ENCODE peak calls at places on chromosomes 7 and 10, in ten cellular contexts. G is ovary, O is substantia nigra, D is fibroblast of the aortic adventitia, K is HepG2, V is coronary artery, J is LHCN-M2, P is EH, N is GM23248, R is NCI-H524. M is an unnamed sample.

GRCh38 chr7:2787251-2787968 is 56.7 kb downstream of the GNA12 start:
- DNase-seq in P (peak; percentile 75), N (no peak), K (no peak), V (no peak), R (no peak), G (no peak), J (no peak), D (no peak), O (no peak), M (no peak)

GRCh38 chr10:21292763-21293517 is 232.5 kb downstream of the SKIDA1 start:
- DNase-seq in K (peak; percentile 84), D (peak; percentile 99), P (peak; percentile 98), G (peak; percentile 69), V (peak; percentile 85), N (peak; percentile 97), J (peak; percentile 96), R (no peak), O (no peak), M (no peak)

GRCh38 chr7:100353685-100354330 is 4.1 kb upstream of the PILRB start:
- DNase-seq in J (no peak), K (no peak), N (no peak), G (no peak), P (no peak), R (no peak), O (no peak), V (peak; percentile 69), D (no peak), M (no peak)

GRCh38 chr7:151178236-151178635 is 8.8 kb downstream of the ASB10 start:
- DNase-seq in D (no peak), G (no peak), K (no peak), O (no peak), V (no peak), R (no peak), P (no peak), N (no peak), J (no peak), M (no peak)

GRCh38 chr10:18340496-18341051 is 200.3 kb downstream of the CACNB2 start:
- DNase-seq in O (no peak), P (no peak), J (no peak), K (no peak), D (peak; percentile 47), R (no peak), V (no peak), N (peak; percentile 46), G (no peak), M (no peak)

GRCh38 chr7:38321515-38321944 is 48.1 kb upstream of the TARP start:
- DNase-seq in R (no peak), O (no peak), J (peak; percentile 55), K (no peak), D (peak; percentile 92), P (peak; percentile 90), N (peak; percentile 96), G (no peak), V (no peak), M (no peak)

GRCh38 chr7:130334274-130334673 is 10.3 kb upstream of the CPA5 start:
- DNase-seq in R (no peak), V (no peak), G (no peak), N (peak; percentile 34), K (no peak), D (peak; percentile 55), J (no peak), O (no peak), P (no peak), M (no peak)

GRCh38 chr7:80392229-80393169 is 119.4 kb downstream of the GNAT3 start:
- DNase-seq in R (no peak), O (no peak), D (peak; percentile 72), N (peak; percentile 58), P (peak; percentile 55), K (peak; percentile 17), V (no peak), J (peak; percentile 67), G (no peak), M (peak; percentile 2)

GRCh38 chr10:18689498-18689897 is 30.3 kb downstream of the ARL5B start:
- DNase-seq in G (no peak), J (peak; percentile 37), P (peak; percentile 38), N (peak; percentile 65), O (no peak), K (peak; percentile 24), V (no peak), R (no peak), D (peak; percentile 74), M (no peak)

GRCh38 chr7:33061282-33061928 is 1.2 kb downstream of the NT5C3A start:
- DNase-seq in K (no peak), P (no peak), O (no peak), V (no peak), J (no peak), G (no peak), N (peak; percentile 29), D (no peak), R (no peak), M (no peak)

GRCh38 chr10:84397735-84398144 is 69.4 kb downstream of the CCSER2 start:
- DNase-seq in O (no peak), J (no peak), G (no peak), N (no peak), D (no peak), K (no peak), P (no peak), R (no peak), V (no peak), M (no peak)

GRCh38 chr10:49076741-49077521 is 38.4 kb downstream of the VSTM4 start:
- DNase-seq in V (no peak), P (no peak), K (no peak), J (no peak), R (no peak), D (no peak), N (no peak), O (no peak), G (no peak), M (peak; percentile 41)

GRCh38 chr7:159136846-159137245 is 7.8 kb downstream of the VIPR2 start:
- DNase-seq in O (no peak), P (no peak), R (no peak), N (no peak), K (no peak), V (peak; percentile 46), J (no peak), D (no peak), G (no peak), M (no peak)

GRCh38 chr7:31735991-31736982 is 49.3 kb downstream of the PPP1R17 start:
- DNase-seq in K (peak; percentile 52), N (peak; percentile 73), G (peak; percentile 43), O (peak; percentile 5), D (peak; percentile 70), V (no peak), J (peak; percentile 53), R (peak; percentile 50), P (peak; percentile 74), M (peak; percentile 20)

GRCh38 chr10:110007171-110007700 is 548 bp upstream of the ADD3 start:
- DNase-seq in P (no peak), N (peak; percentile 89), K (no peak), R (no peak), G (no peak), D (no peak), O (peak; percentile 65), J (peak; percentile 57), V (no peak), M (no peak)

GRCh38 chr7:57308631-57309408 is 141.2 kb upstream of the ZNF716 start:
- DNase-seq in K (no peak), O (no peak), V (no peak), D (no peak), J (no peak), P (no peak), R (no peak), N (no peak), G (no peak), M (no peak)

GRCh38 chr10:44427479-44427878 is 42.6 kb upstream of the CXCL12 start:
- DNase-seq in N (no peak), V (no peak), G (no peak), D (no peak), R (no peak), O (no peak), K (no peak), P (no peak), J (no peak), M (no peak)

GRCh38 chr7:55975944-55976633 is 11.7 kb downstream of the NIPSNAP2 start:
- DNase-seq in N (no peak), K (no peak), V (no peak), D (no peak), R (no peak), G (no peak), J (no peak), O (no peak), P (no peak), M (no peak)